ENCODE peak calls at places on chromosomes 11 and 22, in five cellular contexts. One of them, this sample, is unnamed. For H3K27me3, the result is how much of the 10 kb centered on the place peaks cover.

GRCh38 chr11:3916962-3917361 is 61.5 kb downstream of the STIM1 start:
- DNase-seq in right cardiac atrium: no peak
- DNase-seq in neuronal stem cell: no peak
- DNase-seq in HCT116: no peak
- DNase-seq in aorta: no peak
- DNase-seq in this sample: no peak

GRCh38 chr11:28922351-28922981 is 814.3 kb downstream of the METTL15 start:
- DNase-seq in neuronal stem cell: no peak
- DNase-seq in right cardiac atrium: no peak
- DNase-seq in HCT116: no peak
- DNase-seq in aorta: no peak
- DNase-seq in this sample: no peak

GRCh38 chr11:57223601-57224000 is 13.4 kb downstream of the APLNR start:
- DNase-seq in neuronal stem cell: no peak
- DNase-seq in HCT116: no peak
- DNase-seq in right cardiac atrium: no peak
- DNase-seq in aorta: no peak
- DNase-seq in this sample: no peak

GRCh38 chr22:25485626-25486545 is 78.6 kb upstream of the GRK3 start:
- DNase-seq in neuronal stem cell: no peak
- DNase-seq in right cardiac atrium: no peak
- DNase-seq in HCT116: no peak
- DNase-seq in aorta: no peak
- DNase-seq in this sample: no peak

GRCh38 chr22:35611891-35612576 is 5.1 kb downstream of the MB start:
- DNase-seq in right cardiac atrium: no peak
- DNase-seq in neuronal stem cell: no peak
- DNase-seq in aorta: no peak
- DNase-seq in HCT116: no peak
- DNase-seq in this sample: peak

GRCh38 chr11:106449756-106450155 is 372.3 kb downstream of the AASDHPPT start:
- DNase-seq in neuronal stem cell: no peak
- DNase-seq in HCT116: no peak
- DNase-seq in right cardiac atrium: no peak
- DNase-seq in aorta: no peak
- DNase-seq in this sample: no peak

GRCh38 chr11:119057000-119057769 is at the start of gene HYOU1:
- DNase-seq in neuronal stem cell: peak
- DNase-seq in right cardiac atrium: peak
- DNase-seq in aorta: peak
- DNase-seq in HCT116: peak
- DNase-seq in this sample: peak

GRCh38 chr11:84398017-84398626 is 1112.0 kb upstream of the CCDC90B start:
- DNase-seq in neuronal stem cell: no peak
- DNase-seq in right cardiac atrium: no peak
- DNase-seq in HCT116: no peak
- DNase-seq in aorta: no peak
- DNase-seq in this sample: no peak

GRCh38 chr11:12687216-12687623 is 13.0 kb downstream of the TEAD1 start:
- DNase-seq in neuronal stem cell: no peak
- DNase-seq in HCT116: no peak
- DNase-seq in aorta: no peak
- DNase-seq in right cardiac atrium: no peak
- DNase-seq in this sample: no peak

GRCh38 chr11:40037005-40037404 is 1422.4 kb downstream of the LRRC4C start:
- DNase-seq in aorta: no peak
- DNase-seq in right cardiac atrium: no peak
- DNase-seq in neuronal stem cell: no peak
- DNase-seq in HCT116: no peak
- DNase-seq in this sample: no peak

GRCh38 chr11:86314636-86315035 is 12.6 kb downstream of the HIKESHI start:
- DNase-seq in right cardiac atrium: no peak
- DNase-seq in HCT116: no peak
- DNase-seq in neuronal stem cell: no peak
- DNase-seq in aorta: no peak
- DNase-seq in this sample: no peak

GRCh38 chr11:66168289-66168688 is 98.2 kb downstream of the PACS1 start:
- DNase-seq in aorta: no peak
- DNase-seq in neuronal stem cell: no peak
- DNase-seq in HCT116: no peak
- DNase-seq in right cardiac atrium: no peak
- DNase-seq in this sample: no peak

GRCh38 chr11:111730031-111730430 is 36.2 kb downstream of the PPP2R1B start:
- DNase-seq in right cardiac atrium: no peak
- DNase-seq in HCT116: no peak
- DNase-seq in aorta: no peak
- DNase-seq in neuronal stem cell: no peak
- DNase-seq in this sample: no peak

GRCh38 chr11:101169944-101170343 is 40.3 kb upstream of the PGR start:
- DNase-seq in right cardiac atrium: no peak
- DNase-seq in HCT116: no peak
- DNase-seq in neuronal stem cell: no peak
- DNase-seq in aorta: no peak
- DNase-seq in this sample: no peak

GRCh38 chr11:134142536-134142935 is 73.7 kb downstream of the JAM3 start:
- DNase-seq in right cardiac atrium: no peak
- DNase-seq in neuronal stem cell: no peak
- DNase-seq in aorta: no peak
- DNase-seq in HCT116: no peak
- DNase-seq in this sample: no peak

GRCh38 chr22:17946691-17947367 is 77.5 kb downstream of the MICAL3 start:
- DNase-seq in neuronal stem cell: no peak
- DNase-seq in HCT116: no peak
- DNase-seq in right cardiac atrium: no peak
- DNase-seq in aorta: no peak
- DNase-seq in this sample: peak

GRCh38 chr11:30326114-30326783 is 3.3 kb downstream of the ARL14EP start:
- DNase-seq in HCT116: no peak
- DNase-seq in right cardiac atrium: no peak
- DNase-seq in neuronal stem cell: no peak
- DNase-seq in aorta: no peak
- DNase-seq in this sample: no peak

GRCh38 chr11:110251837-110252236 is 44.6 kb downstream of the RDX start:
- DNase-seq in HCT116: peak
- DNase-seq in right cardiac atrium: no peak
- DNase-seq in neuronal stem cell: no peak
- DNase-seq in aorta: no peak
- DNase-seq in this sample: no peak

GRCh38 chr11:134126197-134126822 is 57.4 kb downstream of the JAM3 start:
- DNase-seq in right cardiac atrium: no peak
- DNase-seq in neuronal stem cell: no peak
- DNase-seq in HCT116: no peak
- DNase-seq in aorta: no peak
- DNase-seq in this sample: no peak

GRCh38 chr11:94897330-94897768 is 76.0 kb downstream of the CWC15 start:
- DNase-seq in neuronal stem cell: peak
- DNase-seq in aorta: no peak
- DNase-seq in HCT116: peak
- DNase-seq in right cardiac atrium: peak
- DNase-seq in this sample: peak

GRCh38 chr11:61172353-61172752 is 11.1 kb upstream of the VPS37C start:
- DNase-seq in right cardiac atrium: no peak
- DNase-seq in neuronal stem cell: no peak
- DNase-seq in aorta: no peak
- DNase-seq in HCT116: no peak
- DNase-seq in this sample: peak

GRCh38 chr11:120789391-120789790 is 234.5 kb upstream of the TBCEL start:
- DNase-seq in HCT116: no peak
- DNase-seq in right cardiac atrium: no peak
- DNase-seq in aorta: no peak
- DNase-seq in neuronal stem cell: no peak
- DNase-seq in this sample: peak

GRCh38 chr11:43508511-43508918 is 149.8 kb downstream of the TTC17 start:
- DNase-seq in neuronal stem cell: no peak
- DNase-seq in HCT116: no peak
- DNase-seq in aorta: no peak
- DNase-seq in right cardiac atrium: no peak
- DNase-seq in this sample: no peak

GRCh38 chr11:134224710-134225662 is 515 bp downstream of the VPS26B start:
- DNase-seq in HCT116: no peak
- DNase-seq in aorta: peak
- DNase-seq in right cardiac atrium: peak
- DNase-seq in neuronal stem cell: peak
- DNase-seq in this sample: peak

GRCh38 chr22:26550498-26551033 is 38.3 kb upstream of the TFIP11 start:
- DNase-seq in HCT116: no peak
- DNase-seq in neuronal stem cell: no peak
- DNase-seq in aorta: peak
- DNase-seq in right cardiac atrium: peak
- DNase-seq in this sample: no peak

GRCh38 chr11:68439355-68440065 is 21.0 kb upstream of the PPP6R3 start:
- DNase-seq in aorta: no peak
- DNase-seq in right cardiac atrium: peak
- DNase-seq in HCT116: no peak
- DNase-seq in neuronal stem cell: no peak
- DNase-seq in this sample: peak

GRCh38 chr11:132278801-132279574 is 908.6 kb downstream of the NTM start:
- DNase-seq in HCT116: no peak
- DNase-seq in neuronal stem cell: no peak
- DNase-seq in aorta: no peak
- DNase-seq in right cardiac atrium: no peak
- DNase-seq in this sample: no peak

GRCh38 chr11:102238287-102238894 is 78.9 kb upstream of the BIRC3 start:
- DNase-seq in neuronal stem cell: no peak
- DNase-seq in HCT116: no peak
- DNase-seq in right cardiac atrium: no peak
- DNase-seq in aorta: no peak
- DNase-seq in this sample: no peak

GRCh38 chr22:44131412-44131811 is 49.3 kb upstream of the PARVG start:
- DNase-seq in aorta: peak
- DNase-seq in HCT116: no peak
- DNase-seq in right cardiac atrium: no peak
- DNase-seq in neuronal stem cell: no peak
- DNase-seq in this sample: peak

GRCh38 chr22:37675930-37676571 is 615 bp downstream of the LGALS1 start:
- DNase-seq in HCT116: no peak
- DNase-seq in aorta: no peak
- DNase-seq in neuronal stem cell: no peak
- DNase-seq in right cardiac atrium: peak
- DNase-seq in this sample: peak

GRCh38 chr11:105577645-105578044 is 32.2 kb upstream of the GRIA4 start:
- DNase-seq in right cardiac atrium: no peak
- DNase-seq in HCT116: no peak
- DNase-seq in aorta: no peak
- DNase-seq in neuronal stem cell: no peak
- DNase-seq in this sample: no peak

DNA sequence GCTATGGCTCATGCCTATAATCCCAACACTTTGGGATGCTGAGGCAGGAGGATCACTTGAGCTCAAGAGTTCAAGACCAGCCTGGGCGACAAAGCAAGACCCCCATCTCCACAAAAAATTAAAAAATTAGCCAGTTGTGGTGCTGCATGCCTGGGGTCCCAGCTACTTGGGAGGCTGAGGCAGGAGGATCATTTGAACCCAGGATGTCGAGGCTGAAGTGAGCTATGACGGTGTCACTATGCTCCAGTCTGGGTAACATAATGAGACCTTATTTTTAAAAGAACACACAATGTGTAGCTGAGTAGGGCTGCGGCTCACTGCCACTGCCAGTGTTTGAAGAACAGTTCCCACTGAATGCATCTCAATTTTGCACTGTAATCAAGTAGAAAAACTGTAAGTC is 7.1 kb upstream of the VPREB1 start:
- DNase-seq in right cardiac atrium: no peak
- DNase-seq in neuronal stem cell: no peak
- DNase-seq in HCT116: no peak
- DNase-seq in aorta: no peak
- DNase-seq in this sample: no peak
- H3K27me3 ChIP-seq in right cardiac atrium: under half
- H3K27me3 ChIP-seq in neuronal stem cell: under half
- H3K27me3 ChIP-seq in HCT116: under half
- H3K27me3 ChIP-seq in aorta: under half
- H3K27me3 ChIP-seq in this sample: under half

DNA sequence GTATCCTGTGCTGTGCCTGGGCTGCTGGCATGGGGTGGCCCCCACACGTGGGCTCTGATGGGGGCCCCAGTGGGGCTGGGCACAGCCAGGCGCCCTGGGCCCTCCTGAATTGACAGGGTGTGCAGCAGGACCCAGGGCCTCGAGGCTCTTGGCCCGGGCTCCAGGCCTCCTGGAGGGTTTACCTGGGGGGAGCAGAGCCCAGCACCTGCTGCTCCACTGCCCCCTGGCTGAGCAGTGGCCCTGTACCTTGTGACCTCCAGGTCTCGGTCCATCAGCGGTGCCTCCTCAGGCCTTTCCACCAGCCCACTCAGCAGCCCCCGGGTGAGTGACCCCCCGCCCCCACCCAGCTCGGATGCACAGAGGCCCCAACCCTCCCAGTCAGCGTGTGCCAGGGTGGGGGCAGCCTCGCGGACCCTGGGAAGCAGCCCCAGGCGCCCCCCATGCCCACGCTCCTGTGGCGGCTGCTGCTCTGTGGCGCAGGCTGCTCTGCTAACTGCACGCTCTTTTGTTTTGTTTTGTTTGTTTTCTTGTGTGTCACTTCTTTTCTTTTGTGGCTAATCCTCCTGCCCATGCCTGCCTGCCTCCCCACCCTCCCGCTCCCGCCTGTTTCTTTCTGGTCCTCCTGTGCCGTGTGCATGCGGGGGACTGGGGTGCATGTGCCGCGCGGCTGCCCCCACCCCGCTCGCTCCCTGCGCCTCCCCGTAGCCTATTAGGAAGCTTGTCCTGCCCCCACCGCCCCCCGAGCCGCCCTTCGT is 36.9 kb downstream of the MOB2 start:
- DNase-seq in HCT116: no peak
- DNase-seq in neuronal stem cell: no peak
- DNase-seq in right cardiac atrium: no peak
- DNase-seq in aorta: no peak
- DNase-seq in this sample: no peak
- H3K27me3 ChIP-seq in HCT116: under half
- H3K27me3 ChIP-seq in neuronal stem cell: under half
- H3K27me3 ChIP-seq in right cardiac atrium: under half
- H3K27me3 ChIP-seq in aorta: under half
- H3K27me3 ChIP-seq in this sample: under half

GRCh38 chr22:30502911-30503310 is 2.6 kb downstream of the SEC14L4 start:
- DNase-seq in right cardiac atrium: no peak
- DNase-seq in HCT116: no peak
- DNase-seq in aorta: no peak
- DNase-seq in neuronal stem cell: no peak
- DNase-seq in this sample: no peak
- H3K27me3 ChIP-seq in right cardiac atrium: under half
- H3K27me3 ChIP-seq in HCT116: under half
- H3K27me3 ChIP-seq in aorta: under half
- H3K27me3 ChIP-seq in neuronal stem cell: under half
- H3K27me3 ChIP-seq in this sample: under half

GRCh38 chr11:11083441-11083840 is 225.6 kb upstream of the ZBED5 start:
- DNase-seq in HCT116: no peak
- DNase-seq in aorta: no peak
- DNase-seq in neuronal stem cell: no peak
- DNase-seq in right cardiac atrium: no peak
- DNase-seq in this sample: no peak
- H3K27me3 ChIP-seq in HCT116: under half
- H3K27me3 ChIP-seq in aorta: under half
- H3K27me3 ChIP-seq in neuronal stem cell: under half
- H3K27me3 ChIP-seq in right cardiac atrium: under half
- H3K27me3 ChIP-seq in this sample: under half